ENCODE peak calls at places on chromosome 1, in five cellular contexts. One of them, this sample, is unnamed.

GRCh38 chr1:153000294-153000693 is 1.3 kb upstream of the SPRR3 start:
- DNase-seq in CD8-positive, alpha-beta memory T cell: no peak
- DNase-seq in T-helper 9 cell: no peak
- DNase-seq in HuH-7: no peak
- DNase-seq in posterior cingulate gyrus: no peak
- DNase-seq in this sample: no peak

GRCh38 chr1:17630048-17630830 is 90.7 kb downstream of the ARHGEF10L start:
- DNase-seq in CD8-positive, alpha-beta memory T cell: no peak
- DNase-seq in T-helper 9 cell: no peak
- DNase-seq in HuH-7: no peak
- DNase-seq in posterior cingulate gyrus: no peak
- DNase-seq in this sample: no peak

GRCh38 chr1:1757422-1758058 is 20.7 kb downstream of the NADK start:
- DNase-seq in CD8-positive, alpha-beta memory T cell: no peak
- DNase-seq in T-helper 9 cell: no peak
- DNase-seq in HuH-7: no peak
- DNase-seq in posterior cingulate gyrus: no peak
- DNase-seq in this sample: no peak

GRCh38 chr1:9198538-9199361 is 35.8 kb upstream of the H6PD start:
- DNase-seq in CD8-positive, alpha-beta memory T cell: no peak
- DNase-seq in T-helper 9 cell: no peak
- DNase-seq in HuH-7: peak; percentile 59
- DNase-seq in posterior cingulate gyrus: peak; percentile 56
- DNase-seq in this sample: no peak

GRCh38 chr1:47883963-47884362 is 113.2 kb downstream of the TRABD2B start:
- DNase-seq in CD8-positive, alpha-beta memory T cell: no peak
- DNase-seq in T-helper 9 cell: no peak
- DNase-seq in HuH-7: no peak
- DNase-seq in posterior cingulate gyrus: no peak
- DNase-seq in this sample: no peak

GRCh38 chr1:61887921-61888564 is 145.8 kb downstream of the PATJ start:
- DNase-seq in CD8-positive, alpha-beta memory T cell: no peak
- DNase-seq in T-helper 9 cell: no peak
- DNase-seq in HuH-7: no peak
- DNase-seq in posterior cingulate gyrus: no peak
- DNase-seq in this sample: no peak

GRCh38 chr1:8419861-8420260 is 101.9 kb downstream of the SLC45A1 start:
- DNase-seq in CD8-positive, alpha-beta memory T cell: no peak
- DNase-seq in T-helper 9 cell: no peak
- DNase-seq in HuH-7: no peak
- DNase-seq in posterior cingulate gyrus: no peak
- DNase-seq in this sample: no peak

GRCh38 chr1:180156631-180157091 is 2.0 kb downstream of the QSOX1 start:
- DNase-seq in CD8-positive, alpha-beta memory T cell: no peak
- DNase-seq in T-helper 9 cell: no peak
- DNase-seq in HuH-7: no peak
- DNase-seq in posterior cingulate gyrus: no peak
- DNase-seq in this sample: no peak

GRCh38 chr1:2506901-2507565 is 19.4 kb downstream of the PANK4 start:
- DNase-seq in CD8-positive, alpha-beta memory T cell: no peak
- DNase-seq in T-helper 9 cell: no peak
- DNase-seq in HuH-7: no peak
- DNase-seq in posterior cingulate gyrus: no peak
- DNase-seq in this sample: no peak

GRCh38 chr1:110163591-110163990 is 13.3 kb downstream of the SLC6A17 start:
- DNase-seq in CD8-positive, alpha-beta memory T cell: no peak
- DNase-seq in T-helper 9 cell: no peak
- DNase-seq in HuH-7: no peak
- DNase-seq in posterior cingulate gyrus: no peak
- DNase-seq in this sample: no peak

GRCh38 chr1:227729881-227730629 is 5.0 kb downstream of the JMJD4 start:
- DNase-seq in CD8-positive, alpha-beta memory T cell: peak; percentile 23
- DNase-seq in T-helper 9 cell: no peak
- DNase-seq in HuH-7: peak; percentile 93
- DNase-seq in posterior cingulate gyrus: peak; percentile 74
- DNase-seq in this sample: no peak

GRCh38 chr1:34280509-34280908 is 103.8 kb downstream of the C1orf94 start:
- DNase-seq in CD8-positive, alpha-beta memory T cell: no peak
- DNase-seq in T-helper 9 cell: no peak
- DNase-seq in HuH-7: no peak
- DNase-seq in posterior cingulate gyrus: no peak
- DNase-seq in this sample: no peak

GRCh38 chr1:182122265-182122664 is 60.8 kb upstream of the ZNF648 start:
- DNase-seq in CD8-positive, alpha-beta memory T cell: no peak
- DNase-seq in T-helper 9 cell: no peak
- DNase-seq in HuH-7: no peak
- DNase-seq in posterior cingulate gyrus: no peak
- DNase-seq in this sample: no peak

GRCh38 chr1:172585348-172585747 is 52.4 kb downstream of the SUCO start:
- DNase-seq in CD8-positive, alpha-beta memory T cell: no peak
- DNase-seq in T-helper 9 cell: no peak
- DNase-seq in HuH-7: no peak
- DNase-seq in posterior cingulate gyrus: no peak
- DNase-seq in this sample: no peak

GRCh38 chr1:95021794-95022193 is 51.0 kb downstream of the ALG14 start:
- DNase-seq in CD8-positive, alpha-beta memory T cell: no peak
- DNase-seq in T-helper 9 cell: no peak
- DNase-seq in HuH-7: no peak
- DNase-seq in posterior cingulate gyrus: no peak
- DNase-seq in this sample: no peak

GRCh38 chr1:31562707-31563360 is 13.5 kb upstream of the TINAGL1 start:
- DNase-seq in CD8-positive, alpha-beta memory T cell: no peak
- DNase-seq in T-helper 9 cell: no peak
- DNase-seq in HuH-7: no peak
- DNase-seq in posterior cingulate gyrus: no peak
- DNase-seq in this sample: no peak

GRCh38 chr1:228921473-228921872 is 186.2 kb downstream of the RHOU start:
- DNase-seq in CD8-positive, alpha-beta memory T cell: no peak
- DNase-seq in T-helper 9 cell: no peak
- DNase-seq in HuH-7: no peak
- DNase-seq in posterior cingulate gyrus: no peak
- DNase-seq in this sample: no peak

GRCh38 chr1:10286244-10286643 is 75.9 kb downstream of the KIF1B start:
- DNase-seq in CD8-positive, alpha-beta memory T cell: no peak
- DNase-seq in T-helper 9 cell: no peak
- DNase-seq in HuH-7: no peak
- DNase-seq in posterior cingulate gyrus: no peak
- DNase-seq in this sample: no peak